ENCODE peak calls at places on chromosomes 6 and 20, in seven cellular contexts. N is astrocyte, P is prostate gland, M is neural progenitor cell, U is H9, K is fibroblast of lung, I is IMR-90. X is an unnamed sample.

GRCh38 chr6:167119680-167120556 is 3.0 kb upstream of the CCR6 start:
- DNase-seq in N (no peak), P (no peak), M (no peak), U (no peak), K (no peak), I (no peak), X (no peak)

GRCh38 chr6:7262037-7262461 is 51.0 kb downstream of the SSR1 start:
- DNase-seq in N (no peak), P (no peak), M (no peak), U (peak; percentile 97), K (no peak), I (no peak), X (no peak)

GRCh38 chr20:325889-326644 is 715 bp downstream of the SOX12 start:
- DNase-seq in N (peak; percentile 42), P (peak; percentile 64), M (peak; percentile 92), U (peak; percentile 69), K (peak; percentile 66), I (peak; percentile 67), X (no peak)

GRCh38 chr6:151269318-151269995 is 29.7 kb downstream of the AKAP12 start:
- DNase-seq in N (peak; percentile 81), P (no peak), M (no peak), U (no peak), K (peak; percentile 68), I (peak; percentile 50), X (no peak)

GRCh38 chr20:19314619-19315018 is 102.2 kb downstream of the SLC24A3 start:
- DNase-seq in N (no peak), P (no peak), M (no peak), U (no peak), K (no peak), I (no peak), X (no peak)

GRCh38 chr6:159727717-159728440 is 573 bp downstream of the WTAP start:
- DNase-seq in N (no peak), P (no peak), M (no peak), U (no peak), K (peak; percentile 39), I (no peak), X (no peak)

GRCh38 chr6:143940011-143940597 is 68.0 kb downstream of the PLAGL1 start:
- DNase-seq in N (peak; percentile 18), P (no peak), M (peak; percentile 54), U (no peak), K (peak; percentile 53), I (peak; percentile 38), X (no peak)

GRCh38 chr6:43963203-43963602 is 164.0 kb downstream of the MRPL14 start:
- DNase-seq in N (no peak), P (no peak), M (no peak), U (peak; percentile 19), K (no peak), I (no peak), X (no peak)

GRCh38 chr6:41302638-41303037 is 16.2 kb upstream of the TREM1 start:
- DNase-seq in N (no peak), P (no peak), M (no peak), U (no peak), K (no peak), I (no peak), X (no peak)

GRCh38 chr6:13336553-13336952 is 8.2 kb upstream of the TBC1D7 start:
- DNase-seq in N (peak; percentile 92), P (peak; percentile 74), M (peak; percentile 77), U (peak; percentile 87), K (peak; percentile 89), I (peak; percentile 84), X (peak; percentile 87)

GRCh38 chr6:136319732-136320131 is 30.1 kb upstream of the BCLAF1 start:
- DNase-seq in N (no peak), P (no peak), M (no peak), U (no peak), K (no peak), I (no peak), X (no peak)

GRCh38 chr6:111468329-111469012 is 14.5 kb downstream of the REV3L start:
- DNase-seq in N (peak; percentile 73), P (no peak), M (no peak), U (no peak), K (no peak), I (peak; percentile 56), X (no peak)

GRCh38 chr6:105136433-105137350 is 43.1 kb downstream of the POPDC3 start:
- DNase-seq in N (peak; percentile 42), P (peak; percentile 16), M (peak; percentile 87), U (peak; percentile 68), K (peak; percentile 60), I (peak; percentile 59), X (peak; percentile 26)

GRCh38 chr6:33248643-33248931 is 23.1 kb downstream of the VPS52 start:
- DNase-seq in N (peak; percentile 25), P (no peak), M (peak; percentile 41), U (no peak), K (no peak), I (no peak), X (no peak)
- TF ChIP-seq CTCF in N (peak; percentile 9), P (no peak), M (no peak), U (no peak), K (no peak), I (no peak), X (no peak)

GRCh38 chr20:58787211-58788067 is 63.3 kb downstream of the GNAS-AS1 start:
- DNase-seq in N (no peak), P (no peak), M (no peak), U (no peak), K (peak; percentile 3), I (peak; percentile 22), X (no peak)

GRCh38 chr20:58790440-58790839 is 60.3 kb downstream of the GNAS-AS1 start:
- DNase-seq in N (no peak), P (no peak), M (no peak), U (no peak), K (no peak), I (no peak), X (no peak)

GRCh38 chr20:58792426-58792825 is 58.3 kb downstream of the GNAS-AS1 start:
- DNase-seq in N (no peak), P (no peak), M (no peak), U (no peak), K (no peak), I (no peak), X (no peak)

GRCh38 chr20:58784321-58785074 is 66.2 kb downstream of the GNAS-AS1 start:
- DNase-seq in N (no peak), P (no peak), M (no peak), U (no peak), K (no peak), I (no peak), X (no peak)

DNA sequence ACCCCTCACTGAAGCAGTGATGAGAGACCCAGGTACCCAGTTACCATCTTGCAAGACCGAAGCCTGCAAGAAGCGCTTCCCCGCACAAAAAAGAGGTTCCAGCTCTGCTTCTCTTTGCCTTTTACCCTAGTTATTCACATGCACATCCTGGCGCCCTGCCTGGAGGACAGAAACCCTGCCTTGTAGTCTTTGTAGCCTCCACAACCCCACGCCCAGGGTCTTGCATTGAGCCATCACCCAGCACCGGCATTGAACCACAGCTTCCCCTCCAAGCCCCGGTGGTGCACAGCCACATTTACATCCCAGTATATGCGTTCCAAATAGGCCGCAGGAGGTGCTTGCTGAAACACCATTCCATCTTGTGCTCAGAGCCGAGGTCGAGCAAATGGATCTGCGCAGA is 61.8 kb downstream of the GNAS-AS1 start:
- DNase-seq in N (no peak), P (no peak), M (no peak), U (no peak), K (no peak), I (no peak), X (no peak)
- H3K27ac ChIP-seq in N (no peak overlapping the region), P (no peak overlapping the region), M (no peak overlapping the region), U (no peak overlapping the region), K (no peak overlapping the region), I (no peak overlapping the region), X (no peak overlapping the region)

GRCh38 chr6:163181666-163182180 is 232.8 kb upstream of the QKI start:
- DNase-seq in N (no peak), P (no peak), M (no peak), U (no peak), K (no peak), I (no peak), X (no peak)

GRCh38 chr6:163177892-163178420 is 236.6 kb upstream of the QKI start:
- DNase-seq in N (no peak), P (no peak), M (no peak), U (no peak), K (no peak), I (no peak), X (no peak)

GRCh38 chr6:163179061-163179460 is 235.5 kb upstream of the QKI start:
- DNase-seq in N (no peak), P (no peak), M (no peak), U (no peak), K (no peak), I (no peak), X (no peak)

GRCh38 chr6:163180874-163181541 is 233.5 kb upstream of the QKI start:
- DNase-seq in N (peak; percentile 36), P (peak; percentile 12), M (peak; percentile 81), U (peak; percentile 84), K (peak; percentile 74), I (no peak), X (no peak)

GRCh38 chr6:163179721-163180120 is 234.8 kb upstream of the QKI start:
- DNase-seq in N (no peak), P (no peak), M (no peak), U (no peak), K (no peak), I (no peak), X (no peak)
- TF ChIP-seq CTCF in N (no peak), P (no peak), M (no peak), U (no peak), K (no peak), I (no peak), X (no peak)

GRCh38 chr6:4356899-4357659 is 221.7 kb upstream of the ECI2 start:
- DNase-seq in N (no peak), P (no peak), M (no peak), U (no peak), K (no peak), I (no peak), X (no peak)
- H3K27ac ChIP-seq in N (peak overlapping the region; percentile 32), P (no peak overlapping the region), M (no peak overlapping the region), U (no peak overlapping the region), K (peak overlapping the region; percentile 37), I (peak overlapping the region; percentile 35), X (no peak overlapping the region)

GRCh38 chr6:37491161-37491829 is 8.4 kb downstream of the CCDC167 start:
- DNase-seq in N (no peak), P (peak; percentile 48), M (no peak), U (peak; percentile 20), K (no peak), I (no peak), X (no peak)

GRCh38 chr6:37487891-37488290 is 11.8 kb downstream of the CCDC167 start:
- DNase-seq in N (no peak), P (no peak), M (no peak), U (no peak), K (no peak), I (no peak), X (no peak)

GRCh38 chr6:37488464-37488863 is 11.2 kb downstream of the CCDC167 start:
- DNase-seq in N (no peak), P (no peak), M (no peak), U (no peak), K (no peak), I (no peak), X (no peak)

GRCh38 chr6:37490466-37491015 is 9.2 kb downstream of the CCDC167 start:
- DNase-seq in N (no peak), P (no peak), M (no peak), U (peak; percentile 18), K (no peak), I (no peak), X (no peak)

GRCh38 chr6:37489697-37490336 is 9.9 kb downstream of the CCDC167 start:
- DNase-seq in N (no peak), P (no peak), M (no peak), U (peak; percentile 31), K (peak; percentile 10), I (no peak), X (no peak)
- TF ChIP-seq CTCF in N (peak; percentile 20), P (no peak), M (no peak), U (peak; percentile 27), K (no peak), I (peak; percentile 21), X (peak; percentile 26)

GRCh38 chr20:1810572-1810925 is 84.7 kb upstream of the SIRPA start:
- DNase-seq in N (no peak), P (no peak), M (no peak), U (no peak), K (no peak), I (no peak), X (no peak)
- H3K27ac ChIP-seq in N (peak overlapping the region; percentile 95), P (peak overlapping the region; percentile 9), M (no peak overlapping the region), U (no peak overlapping the region), K (peak overlapping the region; percentile 81), I (peak overlapping the region; percentile 98), X (peak overlapping the region; percentile 80)